ENCODE peak calls at places on chromosome 20, in six cellular contexts. Y is CMK; V is colonic mucosa; Q is activated CD8-positive, alpha-beta T cell treated with anti-CD3 and anti-CD28 coated beads, Interleukin-2, amount 10 ng/mL, durations not matched to agents 7 days and 5 days; F is cardiac muscle cell; S is WTC11. C is an unnamed sample.

GRCh38 chr20:57211949-57212889 is 54.2 kb downstream of the BMP7 start:
- DNase-seq in Y (no peak), V (peak), Q (no peak), F (peak), S (peak), C (no peak)

GRCh38 chr20:50772418-50773185 is 22.3 kb upstream of the BCAS4 start:
- DNase-seq in Y (no peak), V (peak), Q (no peak), F (no peak), S (no peak), C (no peak)

GRCh38 chr20:2749343-2749950 is 51.0 kb downstream of the CPXM1 start:
- DNase-seq in Y (no peak), V (no peak), Q (no peak), F (no peak), S (no peak), C (no peak)

GRCh38 chr20:46406986-46407670 is 713 bp upstream of the ELMO2 start:
- DNase-seq in Y (peak), V (peak), Q (peak), F (peak), S (peak), C (peak)

GRCh38 chr20:56843386-56843785 is 214.3 kb downstream of the TFAP2C start:
- DNase-seq in Y (no peak), V (no peak), Q (no peak), F (no peak), S (no peak), C (no peak)

GRCh38 chr20:38680492-38681118 is 43.7 kb upstream of the SLC32A1 start:
- DNase-seq in Y (no peak), V (no peak), Q (peak), F (peak), S (peak), C (no peak)

GRCh38 chr20:35117148-35117547 is 24.5 kb upstream of the TRPC4AP start:
- DNase-seq in Y (no peak), V (no peak), Q (no peak), F (no peak), S (no peak), C (no peak)

GRCh38 chr20:36315545-36316351 is 9.6 kb downstream of the DLGAP4 start:
- DNase-seq in Y (no peak), V (no peak), Q (no peak), F (no peak), S (peak), C (no peak)

GRCh38 chr20:54624701-54625472 is 149.5 kb downstream of the DOK5 start:
- DNase-seq in Y (no peak), V (no peak), Q (no peak), F (peak), S (no peak), C (no peak)

C was measured in activated CD4-positive, CD25-positive, alpha-beta regulatory T cell.